ENCODE peak calls at places on chromosomes 11 and 22, in seven cellular contexts. O is stomach, B is ovary, R is tibial nerve, D is IMR-90, P is K562, W is esophagus squamous epithelium. E is an unnamed sample.

GRCh38 chr22:17870408-17870807 is 96.1 kb upstream of the BID start:
- DNase-seq in O (no peak), B (no peak), R (no peak), D (no peak), P (no peak), W (no peak), E (no peak)

GRCh38 chr22:22928666-22929380 is 41.2 kb downstream of the IGLL5 start:
- DNase-seq in O (peak), B (no peak), R (no peak), D (peak), P (no peak), W (no peak), E (peak)

GRCh38 chr22:48089601-48090331 is 1327.3 kb downstream of the TBC1D22A start:
- DNase-seq in O (no peak), B (peak), R (peak), D (no peak), P (no peak), W (no peak), E (peak)

GRCh38 chr11:93474122-93474521 is 69.1 kb downstream of the SMCO4 start:
- DNase-seq in O (no peak), B (no peak), R (no peak), D (no peak), P (no peak), W (no peak), E (no peak)

GRCh38 chr11:47967577-47968230 is 12.7 kb upstream of the PTPRJ start:
- DNase-seq in O (no peak), B (no peak), R (no peak), D (peak), P (no peak), W (no peak), E (no peak)

GRCh38 chr11:123061403-123062157 is at the start of gene HSPA8:
- DNase-seq in O (peak), B (peak), R (peak), D (peak), P (peak), W (peak), E (no peak)

GRCh38 chr11:91763331-91763730 is 461.3 kb upstream of the FAT3 start:
- DNase-seq in O (no peak), B (no peak), R (no peak), D (no peak), P (no peak), W (no peak), E (no peak)

GRCh38 chr11:73252577-73253191 is 19.5 kb upstream of the P2RY6 start:
- DNase-seq in O (peak), B (no peak), R (no peak), D (no peak), P (peak), W (no peak), E (no peak)

GRCh38 chr22:48098243-48098935 is 1335.9 kb downstream of the TBC1D22A start:
- DNase-seq in O (no peak), B (no peak), R (no peak), D (no peak), P (no peak), W (no peak), E (no peak)

GRCh38 chr11:57323503-57324153 is 1.1 kb downstream of the TNKS1BP1 start:
- DNase-seq in O (no peak), B (peak), R (no peak), D (peak), P (peak), W (no peak), E (no peak)

GRCh38 chr11:76102772-76103171 is 103.5 kb downstream of the WNT11 start:
- DNase-seq in O (peak), B (peak), R (no peak), D (peak), P (no peak), W (no peak), E (no peak)

GRCh38 chr11:87769626-87770025 is 405.6 kb downstream of the RAB38 start:
- DNase-seq in O (no peak), B (no peak), R (no peak), D (no peak), P (no peak), W (no peak), E (no peak)

GRCh38 chr11:90407350-90407749 is 184.5 kb upstream of the CHORDC1 start:
- DNase-seq in O (no peak), B (no peak), R (no peak), D (no peak), P (no peak), W (no peak), E (no peak)

GRCh38 chr11:32884770-32885384 is 7.7 kb upstream of the QSER1 start:
- DNase-seq in O (no peak), B (no peak), R (no peak), D (no peak), P (peak), W (no peak), E (no peak)

GRCh38 chr11:45994421-45995341 is 72.2 kb downstream of the LARGE2 start:
- DNase-seq in O (no peak), B (no peak), R (no peak), D (peak), P (peak), W (no peak), E (no peak)

GRCh38 chr22:49992921-49993648 is 19.5 kb downstream of the IL17REL start:
- DNase-seq in O (peak), B (peak), R (peak), D (peak), P (peak), W (no peak), E (no peak)

GRCh38 chr22:31876156-31877035 is 67.9 kb upstream of the YWHAH start:
- DNase-seq in O (no peak), B (no peak), R (no peak), D (no peak), P (no peak), W (no peak), E (no peak)

GRCh38 chr11:107139396-107139795 is 121.1 kb upstream of the GUCY1A2 start:
- DNase-seq in O (no peak), B (no peak), R (no peak), D (no peak), P (no peak), W (no peak), E (no peak)

GRCh38 chr11:477042-477715 is 27.1 kb downstream of the PTDSS2 start:
- DNase-seq in O (no peak), B (no peak), R (no peak), D (no peak), P (no peak), W (no peak), E (no peak)

GRCh38 chr22:41028841-41029240 is 63.6 kb upstream of the EP300 start:
- DNase-seq in O (no peak), B (no peak), R (no peak), D (peak), P (no peak), W (no peak), E (peak)

GRCh38 chr22:42919199-42919598 is 62.1 kb upstream of the ARFGAP3 start:
- DNase-seq in O (no peak), B (peak), R (no peak), D (no peak), P (no peak), W (no peak), E (no peak)

GRCh38 chr11:12418019-12418611 is 40.7 kb downstream of the PARVA start:
- DNase-seq in O (no peak), B (no peak), R (no peak), D (peak), P (no peak), W (no peak), E (no peak)

GRCh38 chr22:41576877-41577276 is 12.8 kb downstream of the PMM1 start:
- DNase-seq in O (peak), B (peak), R (no peak), D (peak), P (peak), W (no peak), E (no peak)

GRCh38 chr11:13238879-13239514 is 38.6 kb upstream of the BMAL1 start:
- DNase-seq in O (peak), B (peak), R (no peak), D (peak), P (peak), W (no peak), E (no peak)

GRCh38 chr22:39306456-39307361 is 12.7 kb downstream of the RPL3 start:
- DNase-seq in O (peak), B (no peak), R (no peak), D (no peak), P (peak), W (no peak), E (no peak)

GRCh38 chr11:130798801-130799200 is 117.5 kb downstream of the SNX19 start:
- DNase-seq in O (no peak), B (no peak), R (no peak), D (no peak), P (no peak), W (no peak), E (no peak)

GRCh38 chr11:1203505-1204271 is 19.2 kb upstream of the MUC5B start:
- DNase-seq in O (peak), B (peak), R (peak), D (no peak), P (no peak), W (no peak), E (peak)

DNA sequence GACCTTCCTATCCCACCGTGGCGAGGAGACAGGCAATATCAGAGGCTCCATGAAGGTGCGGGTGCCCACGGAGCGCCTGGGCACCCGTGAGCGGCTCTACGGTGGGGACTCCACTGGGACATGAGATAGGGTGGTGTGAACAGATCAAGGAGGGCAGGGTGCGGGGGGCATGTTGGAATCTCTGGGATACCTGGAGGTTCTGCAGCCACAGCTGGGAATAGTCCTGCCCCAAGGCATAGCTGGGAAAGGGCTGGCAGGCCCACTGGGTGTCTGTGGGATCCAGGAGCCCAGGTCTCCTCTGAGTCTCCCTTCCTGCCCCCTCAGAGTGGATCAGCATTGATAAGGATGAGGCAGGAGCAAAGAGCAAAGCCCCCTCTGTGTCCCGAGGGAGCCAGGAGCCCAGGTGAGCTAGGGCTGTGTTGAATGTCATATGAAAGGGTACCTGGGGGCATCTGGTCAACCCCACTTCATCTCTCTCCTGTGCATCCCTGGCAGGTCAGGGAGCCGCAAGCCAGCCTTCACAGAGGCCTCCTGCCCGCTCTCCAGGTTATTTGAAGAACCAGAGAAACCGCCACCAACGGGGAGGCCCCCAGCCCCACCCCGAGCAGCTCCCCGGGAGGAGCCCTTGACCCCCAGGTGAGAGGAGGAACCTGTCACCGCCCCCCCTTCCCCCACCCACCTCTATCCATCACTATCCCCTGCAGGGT is 8.5 kb downstream of the PHOX2A start:
- DNase-seq in O (no peak), B (no peak), R (no peak), D (no peak), P (no peak), W (no peak), E (no peak)
- TF ChIP-seq POLR2A in O (no peak), B (no peak), R (no peak), D (no peak), P (no peak), W (no peak), E (no peak)

DNA sequence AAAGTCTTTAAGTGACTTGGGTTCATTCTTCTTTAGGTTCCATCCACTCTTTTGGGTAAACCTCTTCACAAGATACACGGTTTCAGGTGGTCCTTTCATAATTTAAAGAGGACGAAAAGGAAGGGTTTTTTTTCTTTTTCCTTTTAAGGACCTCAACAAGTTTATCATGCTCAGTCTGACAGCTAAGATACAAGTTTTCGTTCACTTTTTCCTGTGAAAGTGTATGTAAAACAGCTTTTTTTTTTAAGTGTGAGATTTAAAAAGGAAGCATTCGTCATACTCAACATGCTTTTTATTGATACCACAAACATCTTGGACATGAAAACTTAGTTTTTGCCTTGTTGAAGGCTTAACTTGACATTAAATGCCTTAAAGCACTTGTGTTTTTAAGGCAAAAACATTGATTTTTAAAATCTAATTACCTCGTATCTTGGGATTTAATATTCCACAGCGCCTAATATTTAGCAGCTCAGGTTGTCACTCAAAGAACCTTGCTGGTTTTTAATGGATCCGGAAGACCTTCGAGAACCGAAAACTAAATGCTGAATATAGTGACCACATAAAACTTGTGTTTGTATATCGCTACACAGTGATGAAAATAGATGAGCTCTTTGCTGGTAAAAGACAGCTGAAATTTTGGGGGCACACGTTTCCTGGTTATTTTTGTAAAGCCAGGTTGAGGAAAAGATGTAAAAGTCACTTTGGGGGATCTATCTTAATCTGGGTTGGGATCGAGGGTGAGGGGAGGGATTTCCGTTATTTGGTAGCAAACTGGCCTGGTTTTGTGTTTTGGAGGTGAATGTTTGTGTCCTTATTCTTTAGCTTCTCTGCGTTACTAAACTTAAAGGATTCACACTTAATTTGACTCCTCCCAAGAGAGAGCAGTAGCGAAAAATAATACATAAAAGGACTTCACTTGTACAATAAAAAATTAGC is 2.3 kb downstream of the PCF11 start:
- DNase-seq in O (no peak), B (no peak), R (no peak), D (no peak), P (no peak), W (no peak), E (no peak)
- TF ChIP-seq POLR2A in O (no peak), B (no peak), R (no peak), D (no peak), P (no peak), W (no peak), E (no peak)

GRCh38 chr22:45284705-45285305 is at the start of gene UPK3A:
- DNase-seq in O (peak), B (peak), R (no peak), D (no peak), P (peak), W (no peak), E (no peak)
- TF ChIP-seq POLR2A in O (no peak), B (no peak), R (no peak), D (no peak), P (no peak), W (no peak), E (no peak)

GRCh38 chr22:20111689-20112622 is 3.9 kb upstream of the RANBP1 start:
- DNase-seq in O (no peak), B (no peak), R (no peak), D (no peak), P (no peak), W (no peak), E (no peak)
- TF ChIP-seq POLR2A in O (no peak), B (no peak), R (no peak), D (no peak), P (peak), W (no peak), E (no peak)

GRCh38 chr22:25748704-25749103 is 6.7 kb downstream of the MYO18B start:
- DNase-seq in O (peak), B (no peak), R (no peak), D (no peak), P (no peak), W (no peak), E (no peak)
- TF ChIP-seq POLR2A in O (no peak), B (no peak), R (no peak), D (no peak), P (no peak), W (no peak), E (no peak)

E was measured in H54.